ENCODE peak calls at places on chromosome 4, in seven cellular contexts. B is IMR-90, K is H1, P is HCT116, N is H9, R is astrocyte, Y is OCI-LY7. H is an unnamed sample. For H3K4me1, the result is how much of the 10 kb centered on the place peaks cover.

GRCh38 chr4:2871911-2872310 is 28.3 kb downstream of the ADD1 start:
- DNase-seq in Y (no peak), P (no peak), R (no peak), B (no peak), N (no peak), K (no peak), H (no peak)

GRCh38 chr4:88144866-88145300 is 13.6 kb downstream of the ABCG2 start:
- DNase-seq in P (no peak), N (no peak), R (no peak), K (no peak), Y (no peak), B (no peak), H (no peak)

GRCh38 chr4:15479089-15479912 is 9.6 kb downstream of the CC2D2A start:
- DNase-seq in R (peak), K (peak), P (peak), B (peak), N (peak), Y (peak), H (peak)

GRCh38 chr4:37793562-37793961 is 32.9 kb upstream of the PGM2 start:
- DNase-seq in B (peak), Y (peak), K (no peak), P (no peak), N (no peak), R (no peak), H (peak)

GRCh38 chr4:80568891-80569290 is 233.4 kb downstream of the CFAP299 start:
- DNase-seq in K (no peak), N (no peak), P (no peak), Y (no peak), R (no peak), B (no peak), H (no peak)

GRCh38 chr4:76235407-76235806 is 16.1 kb upstream of the FAM47E start:
- DNase-seq in N (no peak), K (no peak), Y (no peak), R (no peak), P (no peak), B (no peak), H (no peak)

GRCh38 chr4:108965472-108966076 is 202.7 kb upstream of the ETNPPL start:
- DNase-seq in K (no peak), R (no peak), B (no peak), N (no peak), P (no peak), Y (no peak), H (no peak)

GRCh38 chr4:106172846-106173245 is 143.2 kb downstream of the TBCK start:
- DNase-seq in N (no peak), Y (no peak), R (no peak), K (no peak), P (no peak), B (no peak), H (no peak)

GRCh38 chr4:97498875-97499274 is 644.4 kb downstream of the STPG2 start:
- DNase-seq in N (no peak), B (no peak), Y (no peak), P (peak), K (no peak), R (peak), H (no peak)

GRCh38 chr4:123939621-123940020 is 543.0 kb downstream of the SPRY1 start:
- DNase-seq in R (peak), Y (no peak), P (peak), K (no peak), B (peak), N (no peak), H (no peak)

GRCh38 chr4:123619895-123620294 is 223.3 kb downstream of the SPRY1 start:
- DNase-seq in R (no peak), B (no peak), P (no peak), N (no peak), Y (no peak), K (no peak), H (no peak)

GRCh38 chr4:145177906-145178538 is 2.4 kb downstream of the OTUD4 start:
- DNase-seq in B (peak), P (no peak), Y (peak), K (no peak), R (peak), N (no peak), H (no peak)

GRCh38 chr4:27463816-27464215 is 603.2 kb downstream of the STIM2 start:
- DNase-seq in N (no peak), P (peak), K (no peak), Y (no peak), B (peak), R (peak), H (no peak)

GRCh38 chr4:158015241-158015640 is 157.6 kb downstream of the GASK1B start:
- DNase-seq in N (no peak), Y (no peak), R (peak), K (no peak), P (no peak), B (peak), H (no peak)

GRCh38 chr4:182486895-182487294 is 243.7 kb downstream of the TENM3 start:
- DNase-seq in Y (no peak), R (peak), K (no peak), N (no peak), B (no peak), P (no peak), H (no peak)

GRCh38 chr4:10117424-10118354 is 1.1 kb upstream of the WDR1 start:
- DNase-seq in P (no peak), Y (peak), K (no peak), R (no peak), B (no peak), N (no peak), H (peak)

GRCh38 chr4:151674804-151675290 is 86.0 kb downstream of the GATB start:
- DNase-seq in R (peak), N (peak), P (no peak), K (peak), Y (no peak), B (no peak), H (no peak)

GRCh38 chr4:37892641-37893040 is 1.8 kb downstream of the TBC1D1 start:
- DNase-seq in Y (peak), P (no peak), R (no peak), N (no peak), B (no peak), K (no peak), H (no peak)

GRCh38 chr4:182478475-182478874 is 235.3 kb downstream of the TENM3 start:
- DNase-seq in P (peak), R (no peak), Y (peak), B (peak), K (no peak), N (no peak), H (no peak)

GRCh38 chr4:10506077-10506476 is 48.9 kb upstream of the ZNF518B start:
- DNase-seq in N (no peak), P (no peak), K (no peak), B (no peak), Y (peak), R (no peak), H (no peak)

GRCh38 chr4:159055851-159056250 is 47.0 kb upstream of the RAPGEF2 start:
- DNase-seq in N (no peak), Y (no peak), K (no peak), P (no peak), B (no peak), R (no peak), H (no peak)

GRCh38 chr4:169362607-169363006 is 91.9 kb upstream of the SH3RF1 start:
- DNase-seq in B (no peak), P (no peak), Y (no peak), K (no peak), N (no peak), R (no peak), H (no peak)

GRCh38 chr4:139665690-139666529 is at the start of gene MGST2:
- DNase-seq in P (no peak), R (peak), B (peak), K (no peak), Y (peak), N (peak), H (peak)

GRCh38 chr4:13918110-13918509 is 290.6 kb upstream of the BOD1L1 start:
- DNase-seq in N (no peak), K (no peak), P (no peak), Y (no peak), R (peak), B (peak), H (no peak)

GRCh38 chr4:41358626-41359025 is 101.9 kb downstream of the UCHL1 start:
- DNase-seq in N (no peak), P (no peak), K (no peak), Y (no peak), R (peak), B (no peak), H (no peak)

GRCh38 chr4:174401471-174402130 is 117.9 kb downstream of the CEP44 start:
- DNase-seq in N (no peak), R (peak), P (no peak), Y (no peak), K (no peak), B (no peak), H (no peak)

GRCh38 chr4:183722738-183723560 is 63.9 kb downstream of the TRAPPC11 start:
- DNase-seq in R (peak), Y (no peak), K (peak), N (peak), B (peak), P (no peak), H (no peak)

GRCh38 chr4:128386761-128387599 is 99.4 kb upstream of the PGRMC2 start:
- DNase-seq in N (no peak), B (peak), Y (no peak), R (peak), P (peak), K (no peak), H (no peak)

GRCh38 chr4:173413043-173413442 is 14.1 kb upstream of the SCRG1 start:
- DNase-seq in K (no peak), B (peak), R (no peak), P (no peak), Y (no peak), N (no peak), H (no peak)

GRCh38 chr4:183443609-183444148 is 757 bp upstream of the CDKN2AIP start:
- DNase-seq in P (no peak), K (peak), B (peak), Y (no peak), R (peak), N (peak), H (peak)

GRCh38 chr4:177190995-177191568 is 118.6 kb upstream of the NEIL3 start:
- DNase-seq in B (peak), K (no peak), P (no peak), N (no peak), R (peak), Y (no peak), H (no peak)

GRCh38 chr4:86664959-86665358 is 70.8 kb downstream of the PTPN13 start:
- DNase-seq in N (no peak), K (peak), P (no peak), Y (no peak), R (peak), B (peak), H (no peak)

GRCh38 chr4:145808021-145808650 is 128.2 kb downstream of the C4orf51 start:
- DNase-seq in B (peak), K (peak), R (peak), Y (no peak), P (peak), N (peak), H (no peak)

GRCh38 chr4:56530269-56531148 is 24.9 kb downstream of the ARL9 start:
- DNase-seq in K (no peak), Y (no peak), N (peak), B (peak), P (peak), R (peak), H (no peak)

GRCh38 chr4:42672359-42673083 is 15.6 kb upstream of the ATP8A1 start:
- DNase-seq in K (no peak), B (no peak), N (no peak), R (no peak), P (no peak), Y (no peak), H (no peak)

DNA sequence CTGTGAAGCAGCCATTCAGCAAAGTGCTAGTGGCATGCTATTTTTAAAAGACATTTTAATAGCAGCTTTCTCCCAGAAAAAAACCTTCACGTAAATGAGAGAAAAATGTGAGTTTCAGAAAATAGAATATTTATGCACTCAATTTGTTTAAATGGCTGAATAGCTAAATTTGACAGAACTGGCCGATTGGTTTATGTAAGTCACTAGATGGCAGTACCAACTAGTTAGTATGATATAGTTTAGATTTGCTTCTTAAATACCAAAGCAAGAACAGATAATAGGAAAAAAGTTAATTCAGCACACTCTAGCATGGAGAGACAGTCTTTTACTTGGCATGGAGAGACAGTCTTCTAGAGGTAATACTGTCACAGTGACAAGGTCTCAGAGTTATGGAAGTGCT is 250.1 kb downstream of the SNCA start:
- DNase-seq in Y (no peak), P (peak), K (no peak), B (peak), R (no peak), N (no peak), H (no peak)
- TF ChIP-seq CTCF in Y (peak), P (peak), K (peak), B (no peak), R (peak), N (peak), H (peak)

DNA sequence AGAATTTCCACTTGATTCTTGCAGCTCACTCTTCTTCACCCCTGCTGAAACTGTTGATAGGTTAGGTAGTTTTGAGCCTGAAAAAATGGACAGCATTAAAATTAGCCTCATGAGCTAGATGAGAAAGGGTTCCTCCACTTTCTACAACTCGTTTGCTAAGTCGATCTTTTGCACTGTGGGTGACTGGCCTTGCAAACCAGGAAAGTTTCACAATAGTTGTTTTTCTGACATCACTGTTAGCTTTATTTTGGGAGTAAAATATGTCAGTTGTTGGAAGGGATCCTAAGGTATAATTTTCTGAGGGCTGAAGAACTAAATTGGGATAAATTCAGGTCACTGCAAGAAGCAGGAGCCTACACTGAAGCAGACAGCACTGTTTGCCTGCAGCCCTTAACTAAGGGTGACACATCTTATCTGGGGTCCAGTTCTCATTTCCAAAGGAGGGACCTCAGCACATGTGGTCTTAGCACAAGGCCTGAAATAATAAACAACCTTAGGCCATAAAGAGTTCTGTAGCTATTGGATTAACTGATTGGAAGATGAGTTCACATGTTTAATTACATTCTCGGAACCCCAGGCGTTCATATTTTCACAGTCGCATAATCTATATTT is 29.1 kb downstream of the ANAPC4 start:
- DNase-seq in B (peak), K (no peak), R (peak), N (no peak), P (no peak), Y (no peak), H (no peak)
- H2AFZ ChIP-seq in B (no peak), K (no peak), R (no peak), N (no peak), P (no peak), Y (no peak), H (no peak)

GRCh38 chr4:7912826-7913225 is 26.8 kb downstream of the AFAP1 start:
- DNase-seq in P (no peak), R (no peak), Y (no peak), B (no peak), N (no peak), K (no peak), H (no peak)
- H3K4me1 ChIP-seq in P (under half), R (under half), Y (under half), B (under half), N (under half), K (under half), H (under half)

GRCh38 chr4:112214397-112215264 is 17.0 kb upstream of the AP1AR start:
- DNase-seq in Y (peak), R (peak), K (no peak), P (peak), B (peak), N (no peak), H (no peak)
- TF ChIP-seq CTCF in Y (peak), R (peak), K (no peak), P (peak), B (peak), N (no peak), H (peak)